ENCODE peak calls at places on chromosome 20, in nine cellular contexts. B, H, K, S, E, O, I, L and T are unnamed samples.

GRCh38 chr20:15523431-15523830 is 1049.8 kb downstream of the KIF16B start:
- DNase-seq in E (no peak), B (no peak), S (no peak), H (no peak), I (no peak), K (no peak), L (no peak), O (no peak), T (no peak)

GRCh38 chr20:37538003-37538402 is 10.3 kb upstream of the BLCAP start:
- DNase-seq in S (peak), I (no peak), H (peak), K (no peak), E (peak), O (no peak), B (no peak), L (no peak), T (no peak)

GRCh38 chr20:33659341-33660034 is 2.6 kb upstream of the C20orf144 start:
- DNase-seq in O (peak), B (no peak), E (no peak), L (no peak), K (no peak), S (no peak), H (no peak), I (no peak), T (no peak)

GRCh38 chr20:22700387-22700786 is 116.0 kb upstream of the FOXA2 start:
- DNase-seq in B (no peak), K (no peak), H (peak), O (peak), S (no peak), I (no peak), L (no peak), E (peak), T (no peak)

GRCh38 chr20:35902545-35902941 is 51.8 kb downstream of the SCAND1 start:
- DNase-seq in I (no peak), O (no peak), B (no peak), H (no peak), S (peak), L (no peak), E (no peak), K (no peak), T (no peak)

GRCh38 chr20:40683221-40683893 is 5.7 kb downstream of the MAFB start:
- DNase-seq in L (no peak), O (peak), E (peak), H (no peak), B (no peak), S (peak), I (no peak), K (no peak), T (no peak)

GRCh38 chr20:38139919-38140753 is 24.9 kb downstream of the TGM2 start:
- DNase-seq in B (no peak), H (no peak), I (no peak), S (no peak), O (peak), L (no peak), K (no peak), E (peak), T (no peak)

GRCh38 chr20:59268827-59269226 is 31.6 kb upstream of the EDN3 start:
- DNase-seq in L (no peak), I (no peak), B (no peak), O (no peak), H (no peak), S (no peak), E (no peak), K (no peak), T (no peak)

GRCh38 chr20:21303872-21304586 is 898 bp downstream of the XRN2 start:
- DNase-seq in S (no peak), I (no peak), O (no peak), B (no peak), H (peak), K (no peak), E (peak), L (no peak), T (no peak)

GRCh38 chr20:47680804-47681529 is 104.3 kb downstream of the SULF2 start:
- DNase-seq in E (no peak), S (no peak), L (peak), I (no peak), K (no peak), H (no peak), O (no peak), B (no peak), T (no peak)

GRCh38 chr20:37821691-37822655 is 81.0 kb upstream of the VSTM2L start:
- DNase-seq in L (no peak), I (no peak), E (peak), H (peak), B (peak), S (no peak), O (no peak), K (no peak), T (no peak)

GRCh38 chr20:62120990-62121775 is 1.1 kb upstream of the LSM14B start:
- DNase-seq in B (no peak), L (no peak), H (peak), K (no peak), S (peak), I (no peak), E (peak), O (peak), T (no peak)

GRCh38 chr20:48171626-48172025 is 386.3 kb upstream of the SULF2 start:
- DNase-seq in O (no peak), H (no peak), L (no peak), I (no peak), B (no peak), S (no peak), E (no peak), K (no peak), T (no peak)

GRCh38 chr20:47821481-47822100 is 36.3 kb upstream of the SULF2 start:
- DNase-seq in S (peak), B (no peak), H (no peak), E (no peak), L (no peak), K (no peak), O (no peak), I (no peak), T (no peak)

GRCh38 chr20:38855356-38855755 is 49.9 kb downstream of the PPP1R16B start:
- DNase-seq in K (no peak), I (no peak), L (no peak), H (peak), O (no peak), S (no peak), B (peak), E (peak), T (no peak)

GRCh38 chr20:46311039-46311650 is 2.8 kb upstream of the CDH22 start:
- DNase-seq in L (no peak), K (no peak), I (no peak), H (no peak), B (no peak), S (peak), O (no peak), E (no peak), T (no peak)

GRCh38 chr20:38133680-38134426 is 31.2 kb downstream of the TGM2 start:
- DNase-seq in E (no peak), K (no peak), I (no peak), O (peak), B (no peak), S (no peak), H (no peak), L (no peak), T (no peak)

GRCh38 chr20:35618372-35619131 is 2.9 kb downstream of the SPAG4 start:
- DNase-seq in S (peak), L (peak), I (no peak), B (no peak), O (no peak), K (no peak), E (peak), H (peak), T (no peak)

GRCh38 chr20:63540417-63541186 is 3.4 kb upstream of the PTK6 start:
- DNase-seq in H (peak), S (no peak), L (no peak), B (no peak), O (no peak), K (no peak), E (no peak), I (no peak), T (no peak)

GRCh38 chr20:19552144-19552895 is 205.7 kb upstream of the RIN2 start:
- DNase-seq in I (no peak), K (no peak), E (peak), O (peak), B (no peak), H (no peak), S (peak), L (no peak), T (no peak)

GRCh38 chr20:58893355-58894151 is 41.0 kb downstream of the GNAS start:
- DNase-seq in O (no peak), H (peak), S (peak), I (no peak), L (peak), B (no peak), K (no peak), E (no peak), T (no peak)

GRCh38 chr20:53901064-53901463 is 169.3 kb downstream of the BCAS1 start:
- DNase-seq in B (no peak), H (peak), S (peak), I (no peak), K (no peak), L (no peak), E (peak), O (no peak), T (no peak)

GRCh38 chr20:11332376-11332775 is 585.3 kb upstream of the BTBD3 start:
- DNase-seq in L (no peak), H (no peak), E (peak), S (peak), O (no peak), K (no peak), I (no peak), B (no peak), T (no peak)

GRCh38 chr20:23244207-23244915 is 106.2 kb upstream of the NXT1 start:
- DNase-seq in S (no peak), H (peak), B (no peak), I (no peak), E (peak), L (no peak), K (no peak), O (no peak), T (no peak)

GRCh38 chr20:438581-439469 is 23.5 kb downstream of the TBC1D20 start:
- DNase-seq in E (no peak), L (peak), K (peak), S (no peak), H (no peak), B (no peak), O (peak), I (peak), T (peak)

GRCh38 chr20:30811896-30812671 is 445.4 kb upstream of the DEFB115 start:
- DNase-seq in B (no peak), S (peak), O (peak), I (no peak), K (no peak), E (peak), L (peak), H (peak), T (no peak)

GRCh38 chr20:63232235-63233060 is 3.3 kb upstream of the BIRC7 start:
- DNase-seq in I (no peak), E (peak), B (peak), O (no peak), S (peak), L (no peak), H (peak), K (no peak), T (no peak)

GRCh38 chr20:17580905-17581304 is 11.0 kb downstream of the DSTN start:
- DNase-seq in O (no peak), H (no peak), E (no peak), I (no peak), K (no peak), L (no peak), B (no peak), S (no peak), T (no peak)

GRCh38 chr20:43843965-43844660 is 70.5 kb upstream of the TOX2 start:
- DNase-seq in K (no peak), S (no peak), L (no peak), E (no peak), O (no peak), I (no peak), H (no peak), B (no peak), T (no peak)

GRCh38 chr20:24977797-24978196 is 14.8 kb downstream of the APMAP start:
- DNase-seq in K (no peak), L (no peak), B (no peak), O (no peak), H (no peak), I (no peak), S (no peak), E (no peak), T (no peak)

GRCh38 chr20:44309763-44310663 is 989 bp downstream of the FITM2 start:
- DNase-seq in I (no peak), S (peak), B (no peak), L (no peak), O (no peak), H (peak), E (peak), K (no peak), T (no peak)

GRCh38 chr20:25744261-25744660 is 47.6 kb upstream of the ZNF337 start:
- DNase-seq in K (no peak), S (no peak), I (no peak), H (no peak), E (no peak), B (no peak), L (no peak), O (no peak), T (no peak)

GRCh38 chr20:53343433-53343832 is 250.2 kb downstream of the ZNF217 start:
- DNase-seq in B (no peak), S (no peak), E (no peak), H (no peak), K (no peak), L (no peak), O (no peak), I (no peak), T (no peak)

GRCh38 chr20:52481443-52481842 is 289.9 kb upstream of the ZFP64 start:
- DNase-seq in B (no peak), I (no peak), H (no peak), K (no peak), L (no peak), S (no peak), E (peak), O (no peak), T (no peak)

GRCh38 chr20:51095755-51096509 is 73.0 kb upstream of the KCNG1 start:
- DNase-seq in L (no peak), E (peak), K (no peak), S (no peak), I (no peak), B (no peak), O (no peak), H (peak), T (peak)

GRCh38 chr20:21156266-21156665 is 30.4 kb downstream of the KIZ start:
- DNase-seq in I (no peak), L (no peak), K (no peak), O (no peak), B (no peak), E (peak), S (peak), H (peak), T (no peak)

GRCh38 chr20:32472581-32473207 is 112.4 kb downstream of the NOL4L start:
- DNase-seq in S (no peak), O (no peak), E (no peak), B (no peak), L (no peak), K (no peak), I (no peak), H (no peak), T (no peak)
- H3K4me3 ChIP-seq in S (no peak), O (no peak), E (no peak), B (no peak), L (no peak), K (no peak), I (no peak), H (no peak), T (no peak)

GRCh38 chr20:1965520-1966278 is 28.2 kb downstream of the PDYN start:
- DNase-seq in I (peak), K (peak), L (peak), B (peak), H (peak), S (peak), E (peak), O (peak), T (peak)
- H3K4me3 ChIP-seq in I (no peak), K (no peak), L (no peak), B (peak), H (peak), S (peak), E (no peak), O (no peak), T (no peak)

GRCh38 chr20:1930165-1930564 is 35.0 kb downstream of the SIRPA start:
- DNase-seq in E (no peak), K (no peak), S (no peak), L (no peak), B (no peak), H (no peak), I (no peak), O (no peak), T (no peak)
- H3K4me3 ChIP-seq in E (no peak), K (no peak), S (no peak), L (no peak), B (no peak), H (no peak), I (no peak), O (no peak), T (no peak)

DNA sequence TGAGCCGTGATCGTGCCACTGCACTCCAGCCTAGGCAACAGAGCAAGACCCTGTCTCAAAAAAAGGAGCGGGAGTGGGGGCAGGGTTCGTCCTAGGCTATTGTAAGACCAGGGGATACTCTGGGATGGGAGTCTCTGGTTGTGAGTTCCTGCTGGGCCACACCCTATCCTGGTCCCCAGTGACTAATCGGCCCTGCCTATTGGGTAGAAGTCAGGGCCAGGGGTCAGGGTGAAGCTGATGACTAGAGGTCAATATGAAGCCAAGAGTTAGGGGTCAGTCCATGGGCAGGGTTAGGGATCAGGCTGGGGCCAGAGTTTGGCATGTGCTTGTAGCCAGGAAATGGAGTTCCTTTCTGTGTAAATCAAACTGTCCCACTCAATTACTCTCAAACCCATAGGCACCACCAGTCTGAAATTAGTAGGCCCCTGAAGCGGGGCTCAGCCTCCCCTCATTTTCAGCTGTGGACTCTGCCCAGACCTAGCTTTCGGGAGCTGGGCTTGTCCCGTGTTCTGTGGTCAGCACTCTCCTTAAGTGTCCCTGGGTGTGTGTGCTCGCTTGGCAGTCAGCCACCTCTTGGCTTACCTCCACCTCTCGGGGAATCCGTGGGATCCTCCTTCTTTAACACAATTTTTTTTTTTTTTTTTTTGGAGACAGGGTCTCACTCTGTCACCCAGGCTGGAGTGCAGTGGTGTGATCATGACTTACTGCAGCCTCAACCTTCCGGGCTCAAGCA is 1.8 kb downstream of the HSPA12B start:
- DNase-seq in O (no peak), L (no peak), K (no peak), I (no peak), E (no peak), S (no peak), H (no peak), B (no peak), T (no peak)
- H3K4me3 ChIP-seq in O (no peak), L (no peak), K (no peak), I (no peak), E (no peak), S (no peak), H (no peak), B (no peak), T (no peak)